ENCODE peak calls at places on chromosomes 6 and 20, in ten cellular contexts. C is EL; O is HFF-Myc; B is cardiac fibroblast; S is T-cell; A is colonic mucosa; Y is brain microvascular endothelial cell; E is GM13977; X is effector memory CD4-positive, alpha-beta T cell; I is hepatocyte. R is an unnamed sample.

GRCh38 chr6:157246048-157246630 is 77.2 kb downstream of the TMEM242 start:
- DNase-seq in C (no peak), S (no peak), O (no peak), B (no peak), E (no peak), Y (no peak), A (no peak), I (no peak), X (no peak), R (no peak)

GRCh38 chr6:78935561-78935960 is 68.2 kb downstream of the IRAK1BP1 start:
- DNase-seq in I (no peak), Y (no peak), S (no peak), X (no peak), E (no peak), O (no peak), B (no peak), A (no peak), C (no peak), R (no peak)

GRCh38 chr6:20699402-20699801 is 165.1 kb downstream of the CDKAL1 start:
- DNase-seq in S (no peak), A (no peak), B (no peak), C (no peak), X (no peak), Y (no peak), O (no peak), E (no peak), I (no peak), R (no peak)

GRCh38 chr6:52993461-52993860 is 1.6 kb downstream of the GSTA4 start:
- DNase-seq in C (no peak), E (no peak), O (no peak), B (peak), S (no peak), Y (no peak), I (no peak), A (no peak), X (no peak), R (no peak)

GRCh38 chr6:55276745-55277627 is 50.3 kb upstream of the GFRAL start:
- DNase-seq in X (no peak), O (peak), S (no peak), C (peak), I (peak), Y (peak), B (peak), E (peak), A (peak), R (peak)

GRCh38 chr20:20548527-20549266 is 163.7 kb downstream of the RALGAPA2 start:
- DNase-seq in B (no peak), E (no peak), A (no peak), C (no peak), I (peak), X (no peak), Y (no peak), S (no peak), O (no peak), R (no peak)

GRCh38 chr6:48027704-48028435 is 83.1 kb downstream of the PTCHD4 start:
- DNase-seq in I (no peak), A (no peak), C (no peak), B (peak), Y (no peak), S (no peak), O (no peak), E (no peak), X (no peak), R (no peak)

GRCh38 chr6:33312361-33313104 is 1.3 kb downstream of the TAPBP start:
- DNase-seq in X (peak), C (peak), Y (peak), O (no peak), I (peak), A (peak), S (peak), B (peak), E (peak), R (peak)

GRCh38 chr6:43860285-43860684 is 90.3 kb downstream of the VEGFA start:
- DNase-seq in B (no peak), A (no peak), S (no peak), Y (no peak), E (no peak), C (no peak), X (no peak), O (no peak), I (no peak), R (no peak)

GRCh38 chr6:90304308-90304707 is 7.7 kb upstream of the BACH2 start:
- DNase-seq in C (no peak), Y (no peak), O (no peak), A (no peak), E (no peak), X (no peak), I (no peak), S (no peak), B (no peak), R (no peak)

GRCh38 chr6:14664616-14665315 is 547.2 kb downstream of the CD83 start:
- DNase-seq in S (no peak), O (no peak), X (no peak), E (peak), I (no peak), C (peak), A (no peak), Y (no peak), B (peak), R (peak)

GRCh38 chr6:14693301-14694192 is 552.3 kb upstream of the JARID2 start:
- DNase-seq in O (no peak), C (no peak), A (no peak), E (no peak), S (no peak), I (no peak), B (no peak), X (no peak), Y (no peak), R (no peak)

GRCh38 chr20:8393356-8393755 is 261.3 kb downstream of the PLCB1 start:
- DNase-seq in O (no peak), C (no peak), S (no peak), A (no peak), B (no peak), Y (no peak), I (no peak), E (no peak), X (no peak), R (no peak)

GRCh38 chr6:70411948-70412796 is 1.1 kb upstream of the FAM135A start:
- DNase-seq in C (no peak), E (no peak), S (no peak), Y (no peak), O (no peak), I (no peak), A (peak), X (no peak), B (no peak), R (no peak)

GRCh38 chr6:20837189-20837588 is 302.9 kb downstream of the CDKAL1 start:
- DNase-seq in X (no peak), Y (no peak), C (no peak), S (peak), O (no peak), E (no peak), B (no peak), A (no peak), I (no peak), R (no peak)

GRCh38 chr6:139508023-139508422 is 133.6 kb upstream of the CITED2 start:
- DNase-seq in I (no peak), B (peak), A (no peak), X (no peak), E (no peak), S (no peak), Y (no peak), C (peak), O (no peak), R (peak)

GRCh38 chr6:161396539-161396938 is 122.7 kb upstream of the AGPAT4 start:
- DNase-seq in Y (no peak), A (no peak), B (no peak), X (no peak), I (no peak), S (no peak), C (no peak), O (no peak), E (no peak), R (no peak)

GRCh38 chr6:149876241-149876933 is 12.2 kb upstream of the LRP11 start:
- DNase-seq in O (no peak), B (no peak), C (no peak), Y (no peak), E (no peak), X (no peak), I (no peak), S (no peak), A (no peak), R (no peak)

GRCh38 chr6:15712813-15713212 is 50.0 kb upstream of the DTNBP1 start:
- DNase-seq in Y (no peak), X (no peak), B (no peak), I (no peak), E (no peak), S (no peak), O (no peak), A (no peak), C (no peak), R (no peak)

GRCh38 chr6:106133040-106133439 is 46.9 kb downstream of the PRDM1 start:
- DNase-seq in O (no peak), A (no peak), C (no peak), B (no peak), S (no peak), X (no peak), I (no peak), Y (no peak), E (no peak), R (no peak)

GRCh38 chr20:23826541-23827018 is at the start of gene CST2:
- DNase-seq in Y (peak), E (no peak), I (no peak), S (no peak), X (no peak), C (peak), A (no peak), O (no peak), B (peak), R (no peak)

GRCh38 chr6:4039348-4039747 is 39.6 kb downstream of the FAM217A start:
- DNase-seq in X (no peak), Y (no peak), S (no peak), O (no peak), B (no peak), E (no peak), A (no peak), C (no peak), I (no peak), R (no peak)

GRCh38 chr6:100274147-100274546 is 190.6 kb downstream of the SIM1 start:
- DNase-seq in A (no peak), S (no peak), E (no peak), Y (no peak), I (no peak), O (no peak), B (no peak), C (no peak), X (no peak), R (no peak)

GRCh38 chr6:82057846-82058554 is 189.5 kb downstream of the IBTK start:
- DNase-seq in I (no peak), S (no peak), O (peak), X (no peak), A (no peak), C (peak), B (peak), Y (peak), E (no peak), R (no peak)

GRCh38 chr20:20664795-20665194 is 47.6 kb downstream of the RALGAPA2 start:
- DNase-seq in B (peak), S (no peak), Y (peak), A (no peak), E (peak), C (no peak), I (peak), O (peak), X (no peak), R (peak)

GRCh38 chr6:22320750-22321149 is 23.9 kb upstream of the PRL start:
- DNase-seq in S (no peak), A (no peak), O (peak), X (no peak), Y (peak), E (no peak), B (peak), C (peak), I (peak), R (peak)